ENCODE peak calls at places on chromosomes 6 and 20, in seven cellular contexts. S, A, Y, C, E, F and Q are unnamed samples.

GRCh38 chr6:166957087-166957804 is 896 bp upstream of the RNASET2 start:
- DNase-seq in C (peak), Y (peak), A (peak), S (no peak), F (peak), E (peak), Q (no peak)

GRCh38 chr6:75602164-75602896 is 650 bp downstream of the SENP6 start:
- DNase-seq in C (no peak), S (no peak), E (peak), F (peak), Y (peak), A (peak), Q (no peak)

GRCh38 chr20:47350691-47351545 is 5.6 kb downstream of the ZMYND8 start:
- DNase-seq in E (no peak), F (no peak), C (no peak), Y (no peak), S (no peak), A (no peak), Q (no peak)

GRCh38 chr6:28838289-28838633 is 85.5 kb downstream of the TRIM27 start:
- DNase-seq in E (peak), F (peak), Y (peak), C (peak), S (peak), A (peak), Q (peak)

GRCh38 chr6:129606664-129607063 is 103.3 kb downstream of the ARHGAP18 start:
- DNase-seq in Y (no peak), E (no peak), A (no peak), S (no peak), C (no peak), F (peak), Q (no peak)

GRCh38 chr6:100035873-100036653 is 42.0 kb upstream of the MCHR2 start:
- DNase-seq in S (no peak), A (no peak), E (no peak), F (no peak), C (no peak), Y (no peak), Q (no peak)

GRCh38 chr20:49700411-49701185 is 13.1 kb downstream of the B4GALT5 start:
- DNase-seq in Y (no peak), A (peak), C (no peak), E (no peak), F (peak), S (peak), Q (peak)

GRCh38 chr20:41286240-41286851 is 31.2 kb downstream of the ZHX3 start:
- DNase-seq in C (no peak), F (no peak), E (no peak), Y (no peak), A (no peak), S (no peak), Q (no peak)

GRCh38 chr6:155854787-155855186 is 399.1 kb upstream of the NOX3 start:
- DNase-seq in S (no peak), E (no peak), C (no peak), Y (no peak), F (no peak), A (no peak), Q (no peak)

GRCh38 chr6:22828179-22829062 is 259.1 kb downstream of the HDGFL1 start:
- DNase-seq in F (peak), A (peak), S (peak), E (no peak), Y (peak), C (no peak), Q (peak)

GRCh38 chr6:127302728-127303675 is 36.3 kb downstream of the RNF146 start:
- DNase-seq in F (peak), E (no peak), A (peak), S (peak), Y (no peak), C (peak), Q (peak)

GRCh38 chr6:97865612-97866011 is 582.6 kb upstream of the MMS22L start:
- DNase-seq in E (no peak), F (no peak), Y (no peak), C (no peak), S (no peak), A (no peak), Q (no peak)

GRCh38 chr6:165858571-165858970 is 195.5 kb upstream of the PDE10A start:
- DNase-seq in C (no peak), F (peak), S (peak), E (no peak), Y (no peak), A (no peak), Q (no peak)

GRCh38 chr6:3517350-3517749 is 60.5 kb upstream of the SLC22A23 start:
- DNase-seq in F (peak), A (no peak), Y (no peak), E (no peak), C (no peak), S (peak), Q (peak)

GRCh38 chr20:2750343-2751251 is 49.8 kb downstream of the CPXM1 start:
- DNase-seq in F (peak), E (no peak), Y (no peak), A (peak), S (peak), C (peak), Q (no peak)

GRCh38 chr6:56751604-56752003 is 108.9 kb upstream of the DST start:
- DNase-seq in C (no peak), F (no peak), Y (no peak), S (no peak), A (no peak), E (no peak), Q (no peak)

GRCh38 chr6:11251553-11252358 is 19.3 kb upstream of the NEDD9 start:
- DNase-seq in A (peak), E (peak), C (peak), Y (peak), F (peak), S (peak), Q (no peak)

GRCh38 chr20:26167499-26167898 is 470.8 kb upstream of the ZNF337 start:
- DNase-seq in E (no peak), S (peak), C (no peak), F (peak), Y (no peak), A (no peak), Q (no peak)

GRCh38 chr6:11854418-11855165 is 76.0 kb upstream of the ADTRP start:
- DNase-seq in F (peak), A (peak), S (peak), E (no peak), Y (no peak), C (no peak), Q (peak)

GRCh38 chr6:106309766-106310373 is 15.7 kb downstream of the ATG5 start:
- DNase-seq in F (peak), C (no peak), E (no peak), A (no peak), Y (no peak), S (peak), Q (no peak)

GRCh38 chr6:4943716-4944115 is 60.1 kb downstream of the RPP40 start:
- DNase-seq in S (peak), A (no peak), C (no peak), Y (no peak), E (no peak), F (no peak), Q (no peak)

GRCh38 chr6:118709859-118710350 is 58.5 kb upstream of the CEP85L start:
- DNase-seq in S (no peak), A (peak), F (peak), Y (no peak), C (no peak), E (no peak), Q (peak)

GRCh38 chr20:63114693-63115069 is 101.2 kb downstream of the YTHDF1 start:
- DNase-seq in Y (no peak), E (no peak), C (no peak), S (no peak), A (no peak), F (no peak), Q (no peak)

GRCh38 chr6:11160199-11160598 is 48.7 kb upstream of the ERVFRD-1 start:
- DNase-seq in Y (no peak), S (no peak), C (no peak), F (no peak), A (no peak), E (no peak), Q (no peak)

GRCh38 chr20:36279776-36280175 is 26.4 kb upstream of the DLGAP4 start:
- DNase-seq in Y (no peak), F (no peak), E (no peak), C (no peak), A (no peak), S (no peak), Q (no peak)

DNA sequence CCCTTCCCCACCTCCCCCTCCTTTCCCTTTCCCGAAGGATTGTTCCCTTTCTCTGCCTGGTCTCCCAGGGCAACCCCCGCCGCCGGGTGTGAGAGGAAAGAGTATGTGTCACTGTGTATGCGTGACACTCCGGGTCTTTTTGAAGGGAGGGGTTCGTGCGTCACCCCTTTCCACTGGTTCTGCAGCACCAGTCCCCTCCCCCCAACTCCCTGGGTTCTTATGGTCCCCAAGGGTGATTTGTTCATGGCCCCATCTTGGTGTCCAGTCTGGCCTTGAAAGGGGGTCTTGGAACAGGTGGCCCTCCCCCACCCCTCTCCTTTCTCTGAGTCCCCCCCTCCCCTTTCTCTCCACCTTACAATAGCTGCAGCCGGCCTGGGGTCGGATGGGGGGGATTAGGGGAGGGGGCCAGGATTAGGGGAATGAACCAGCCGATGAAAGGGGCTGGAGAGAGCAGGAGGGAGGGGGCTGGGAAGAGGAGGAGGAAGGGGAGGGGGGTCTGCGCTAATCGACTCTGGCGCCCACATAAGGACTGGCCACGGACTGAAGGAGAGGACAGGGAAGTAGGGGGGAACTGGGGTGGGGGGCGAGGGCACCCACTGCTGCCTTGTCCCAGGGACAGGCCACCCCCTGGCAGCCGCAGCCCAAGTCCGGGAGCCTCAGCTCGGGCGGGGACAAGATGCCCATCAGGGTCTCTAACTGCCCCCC is 1.3 kb upstream of the RING1 start:
- DNase-seq in A (no peak), C (no peak), S (no peak), E (no peak), Y (no peak), F (no peak), Q (no peak)
- H3K4me3 ChIP-seq in A (no peak), C (peak), S (peak), E (peak), Y (peak), F (peak), Q (peak)

DNA sequence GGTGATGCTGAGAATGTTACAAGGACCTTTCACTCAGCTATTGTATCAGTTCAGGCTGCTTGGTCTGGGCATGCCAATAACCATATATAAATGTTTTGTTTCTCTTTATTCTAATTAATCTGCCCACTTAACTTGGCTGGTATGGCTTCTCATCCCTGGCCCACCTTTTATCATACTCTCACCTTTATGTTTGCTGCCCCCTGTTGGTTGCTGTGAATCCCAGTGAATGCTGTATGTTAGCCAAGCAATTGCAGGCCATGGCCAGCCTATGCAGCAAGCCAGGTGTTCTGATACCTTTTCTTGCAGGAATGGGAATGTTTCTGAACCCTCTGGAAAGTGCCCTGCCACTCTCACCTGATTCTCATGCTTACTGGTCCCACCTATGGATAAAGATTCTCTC is 54.6 kb downstream of the PCSK2 start:
- DNase-seq in S (no peak), E (no peak), C (no peak), Y (no peak), A (peak), F (no peak), Q (no peak)
- TF ChIP-seq CTCF in S (no peak), E (no peak), C (no peak), Y (no peak), A (peak), F (no peak), Q (no peak)

GRCh38 chr20:22581437-22582385 is 2.7 kb downstream of the FOXA2 start:
- DNase-seq in F (no peak), A (peak), S (no peak), E (no peak), C (no peak), Y (no peak), Q (no peak)

GRCh38 chr20:22579119-22579427 is 5.3 kb downstream of the FOXA2 start:
- DNase-seq in F (no peak), Y (no peak), C (no peak), S (no peak), A (peak), E (no peak), Q (no peak)

GRCh38 chr20:22578221-22579118 is 5.9 kb downstream of the FOXA2 start:
- DNase-seq in C (no peak), Y (no peak), E (no peak), F (no peak), S (no peak), A (peak), Q (no peak)

GRCh38 chr20:22577515-22578220 is 6.7 kb downstream of the FOXA2 start:
- DNase-seq in S (no peak), Y (no peak), F (no peak), C (no peak), E (no peak), A (peak), Q (no peak)

GRCh38 chr20:22579711-22580697 is 4.4 kb downstream of the FOXA2 start:
- DNase-seq in A (peak), F (no peak), E (no peak), C (no peak), S (no peak), Y (no peak), Q (no peak)
- H3K4me3 ChIP-seq in A (no peak), F (no peak), E (no peak), C (no peak), S (no peak), Y (no peak), Q (no peak)

DNA sequence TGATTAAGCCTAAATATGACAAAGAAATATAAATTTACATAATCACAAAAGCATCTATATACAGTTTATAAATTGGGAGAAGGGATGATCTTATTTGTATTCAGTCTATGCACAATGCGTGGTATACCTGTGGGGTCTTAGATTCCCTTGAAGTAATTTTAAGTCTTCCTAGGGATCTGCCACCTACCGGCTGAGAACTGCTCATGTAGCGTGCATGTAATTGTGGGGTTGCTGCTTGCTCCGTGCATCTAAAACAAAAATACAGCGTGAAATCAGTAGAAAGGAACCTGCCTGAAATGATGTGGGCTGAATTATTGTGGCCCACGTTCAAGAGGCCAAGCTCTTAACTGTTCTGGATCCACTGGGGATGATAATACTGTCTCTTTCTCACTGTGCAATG is 187.3 kb downstream of the MBOAT1 start:
- DNase-seq in S (no peak), A (no peak), C (no peak), E (no peak), F (no peak), Y (no peak), Q (no peak)
- TF ChIP-seq CTCF in S (no peak), A (no peak), C (no peak), E (no peak), F (no peak), Y (no peak), Q (no peak)

GRCh38 chr20:24470782-24471582 is 1.6 kb downstream of the SYNDIG1 start:
- DNase-seq in Y (no peak), E (no peak), C (no peak), S (no peak), A (no peak), F (no peak), Q (no peak)
- H3K4me3 ChIP-seq in Y (peak), E (peak), C (peak), S (peak), A (no peak), F (peak), Q (no peak)